ENCODE peak calls at places on chromosomes 1 and 21, in seven cellular contexts. R is upper lobe of left lung, E is right lobe of liver, T is hepatocyte, M is HCT116, K is AG04450, Z is left ventricle myocardium inferior. V is an unnamed sample.

GRCh38 chr1:222331765-222332164 is 216.1 kb downstream of the HHIPL2 start:
- DNase-seq in M (no peak), Z (no peak), T (no peak), E (no peak), R (no peak), K (peak; percentile 24), V (no peak)

GRCh38 chr1:151287341-151287699 is 5.2 kb downstream of the ZNF687 start:
- DNase-seq in T (no peak), M (no peak), K (no peak), Z (no peak), R (no peak), E (no peak), V (no peak)

GRCh38 chr21:46160563-46161179 is 5.3 kb upstream of the FTCD start:
- DNase-seq in T (peak; percentile 4), Z (no peak), M (no peak), E (no peak), K (no peak), R (no peak), V (no peak)

GRCh38 chr1:117821782-117822447 is 107.5 kb downstream of the GDAP2 start:
- DNase-seq in K (peak; percentile 97), M (peak; percentile 12), T (peak; percentile 71), R (peak; percentile 27), E (no peak), Z (no peak), V (no peak)

GRCh38 chr1:38915352-38915948 is 26.2 kb downstream of the RHBDL2 start:
- DNase-seq in M (no peak), Z (no peak), E (no peak), T (no peak), K (peak; percentile 15), R (no peak), V (no peak)

GRCh38 chr1:84271452-84272273 is 29.8 kb upstream of the SAMD13 start:
- DNase-seq in R (no peak), M (no peak), E (no peak), Z (no peak), K (no peak), T (peak; percentile 13), V (no peak)

GRCh38 chr1:111399792-111400610 is 27.5 kb downstream of the OVGP1 start:
- DNase-seq in K (no peak), Z (no peak), R (peak; percentile 47), E (peak; percentile 58), M (peak; percentile 33), T (peak; percentile 80), V (peak; percentile 82)

GRCh38 chr1:93702828-93703183 is 21.2 kb upstream of the BCAR3 start:
- DNase-seq in R (no peak), K (no peak), T (no peak), M (no peak), Z (no peak), E (peak; percentile 29), V (no peak)

GRCh38 chr1:30106125-30106524 is 617.3 kb downstream of the MATN1 start:
- DNase-seq in Z (peak; percentile 27), R (peak; percentile 35), T (peak; percentile 72), M (no peak), E (no peak), K (no peak), V (peak; percentile 95)

GRCh38 chr1:154847891-154848290 is 22.2 kb downstream of the KCNN3 start:
- DNase-seq in Z (no peak), E (no peak), R (no peak), T (peak; percentile 78), M (no peak), K (no peak), V (peak; percentile 38)

GRCh38 chr1:76101534-76101933 is 27.0 kb downstream of the ST6GALNAC3 start:
- DNase-seq in R (no peak), T (no peak), Z (no peak), K (no peak), M (no peak), E (no peak), V (no peak)

GRCh38 chr1:147641695-147642592 is 28.4 kb downstream of the ACP6 start:
- DNase-seq in M (peak; percentile 32), K (no peak), E (no peak), T (peak; percentile 71), Z (no peak), R (peak; percentile 46), V (peak; percentile 78)

GRCh38 chr1:169005776-169006175 is 100.7 kb upstream of the ATP1B1 start:
- DNase-seq in M (no peak), T (no peak), R (no peak), Z (no peak), K (no peak), E (no peak), V (no peak)

GRCh38 chr1:167210966-167211674 is 9.6 kb upstream of the POU2F1 start:
- DNase-seq in R (no peak), M (no peak), T (no peak), Z (no peak), K (no peak), E (no peak), V (no peak)

GRCh38 chr21:29323189-29323588 is 24.5 kb downstream of the BACH1 start:
- DNase-seq in T (no peak), R (no peak), M (no peak), Z (no peak), K (no peak), E (no peak), V (no peak)

GRCh38 chr1:202697038-202697437 is 13.2 kb downstream of the SYT2 start:
- DNase-seq in R (no peak), M (no peak), K (no peak), E (peak; percentile 55), Z (no peak), T (no peak), V (peak; percentile 67)

GRCh38 chr1:87872692-87873091 is 544.0 kb downstream of the LMO4 start:
- DNase-seq in Z (no peak), E (no peak), M (no peak), R (no peak), T (no peak), K (no peak), V (no peak)

GRCh38 chr21:15410853-15411252 is 318.9 kb upstream of the USP25 start:
- DNase-seq in R (no peak), Z (no peak), M (no peak), K (no peak), E (no peak), T (no peak), V (no peak)

GRCh38 chr1:148352470-148353118 is 130.5 kb downstream of the PPIAL4G start:
- DNase-seq in T (no peak), R (no peak), E (no peak), M (no peak), K (no peak), Z (no peak), V (no peak)

GRCh38 chr1:244254467-244254866 is 197.2 kb downstream of the ADSS2 start:
- DNase-seq in M (no peak), T (no peak), E (no peak), Z (peak; percentile 38), K (no peak), R (peak; percentile 72), V (peak; percentile 27)

GRCh38 chr1:236953161-236953560 is 51.1 kb downstream of the MT1HL1 start:
- DNase-seq in K (no peak), Z (no peak), E (no peak), T (no peak), R (no peak), M (no peak), V (no peak)

GRCh38 chr1:202162049-202162417 is 1.6 kb upstream of the PTPN7 start:
- DNase-seq in T (no peak), E (peak; percentile 44), R (peak; percentile 53), Z (no peak), K (no peak), M (no peak), V (no peak)

GRCh38 chr1:159012495-159012894 is 2.8 kb downstream of the IFI16 start:
- DNase-seq in E (no peak), T (no peak), Z (no peak), M (no peak), K (no peak), R (peak; percentile 66), V (no peak)

GRCh38 chr1:67831850-67832513 is 1.3 kb downstream of the GNG12 start:
- DNase-seq in T (peak; percentile 72), R (peak; percentile 56), Z (peak; percentile 43), E (peak; percentile 70), M (peak; percentile 40), K (no peak), V (peak; percentile 66)

GRCh38 chr21:15848632-15849031 is 118.8 kb downstream of the USP25 start:
- DNase-seq in Z (no peak), E (no peak), T (peak; percentile 16), K (no peak), M (no peak), R (no peak), V (no peak)

GRCh38 chr1:94528271-94528670 is 13.3 kb downstream of the F3 start:
- DNase-seq in K (no peak), T (no peak), R (no peak), M (no peak), E (no peak), Z (no peak), V (no peak)

GRCh38 chr21:35333831-35334593 is 284.9 kb upstream of the RUNX1 start:
- DNase-seq in R (peak; percentile 35), M (no peak), K (no peak), E (no peak), T (no peak), Z (peak; percentile 24), V (no peak)
- H3K27me3 ChIP-seq in R (no peaks in the 10 kb centered on the region), M (no peaks in the 10 kb centered on the region), K (no peaks in the 10 kb centered on the region), E (no peaks in the 10 kb centered on the region), T (no peaks in the 10 kb centered on the region), Z (peaks cover 59% of the 10 kb centered on the region), V (no peaks in the 10 kb centered on the region)

GRCh38 chr1:10080523-10080922 is 47.8 kb downstream of the UBE4B start:
- DNase-seq in E (no peak), R (no peak), M (no peak), K (no peak), T (no peak), Z (no peak), V (no peak)
- H3K27ac ChIP-seq in E (no peak overlapping the region), R (no peak overlapping the region), M (no peak overlapping the region), K (no peak overlapping the region), T (no peak overlapping the region), Z (no peak overlapping the region), V (no peak overlapping the region)

GRCh38 chr1:160768295-160768657 is 27.7 kb upstream of the LY9 start:
- DNase-seq in R (peak; percentile 64), T (no peak), K (no peak), E (no peak), M (no peak), Z (peak; percentile 27), V (peak; percentile 86)

GRCh38 chr1:160761886-160762285 is 22.8 kb downstream of the SLAMF7 start:
- DNase-seq in T (no peak), M (no peak), R (no peak), E (no peak), Z (no peak), K (no peak), V (no peak)

GRCh38 chr1:160763993-160764392 is 24.9 kb downstream of the SLAMF7 start:
- DNase-seq in E (no peak), R (no peak), K (no peak), M (no peak), Z (no peak), T (no peak), V (no peak)

GRCh38 chr1:160773088-160773487 is 22.9 kb upstream of the LY9 start:
- DNase-seq in M (no peak), R (no peak), K (no peak), Z (no peak), E (no peak), T (no peak), V (no peak)

GRCh38 chr1:160767417-160768294 is 28.3 kb upstream of the LY9 start:
- DNase-seq in M (no peak), R (no peak), E (no peak), T (no peak), Z (no peak), K (no peak), V (no peak)
- H3K4me3 ChIP-seq in M (no peak overlapping the region), R (no peak overlapping the region), E (no peak overlapping the region), T (no peak overlapping the region), Z (peak overlapping the region; percentile 11), K (no peak overlapping the region), V (no peak overlapping the region)

GRCh38 chr1:180094705-180095280 is 59.9 kb upstream of the QSOX1 start:
- DNase-seq in Z (no peak), K (peak; percentile 24), R (no peak), E (no peak), M (no peak), T (no peak), V (no peak)
- H3K27me3 ChIP-seq in Z (no peaks in the 10 kb centered on the region), K (no peaks in the 10 kb centered on the region), R (no peaks in the 10 kb centered on the region), E (no peaks in the 10 kb centered on the region), M (no peaks in the 10 kb centered on the region), T (no peaks in the 10 kb centered on the region), V (no peaks in the 10 kb centered on the region)